ENCODE peak calls at places on chromosomes 6 and 20, in nine cellular contexts. W, B, L, X, A, S, H, N and F are unnamed samples.

GRCh38 chr6:158529629-158530028 is 30.3 kb upstream of the TMEM181 start:
- DNase-seq in X (no peak), H (no peak), W (no peak), S (no peak), A (no peak), L (no peak), B (no peak), N (no peak), F (no peak)

GRCh38 chr6:112235956-112236355 is 18.4 kb downstream of the LAMA4 start:
- DNase-seq in N (no peak), L (no peak), B (no peak), H (peak), W (peak), S (peak), X (no peak), A (no peak), F (no peak)

GRCh38 chr6:117329926-117330325 is 64.6 kb downstream of the VGLL2 start:
- DNase-seq in X (no peak), H (no peak), A (no peak), L (no peak), W (no peak), B (no peak), N (no peak), S (no peak), F (no peak)

GRCh38 chr6:39681566-39682250 is 43.5 kb downstream of the KIF6 start:
- DNase-seq in W (no peak), H (peak), A (no peak), X (no peak), L (no peak), B (no peak), N (no peak), S (peak), F (no peak)

GRCh38 chr6:34934516-34934915 is 45.5 kb downstream of the ANKS1A start:
- DNase-seq in B (no peak), H (no peak), N (no peak), X (no peak), S (peak), L (no peak), W (peak), A (no peak), F (no peak)

GRCh38 chr6:11143394-11144371 is 32.2 kb upstream of the ERVFRD-1 start:
- DNase-seq in X (peak), W (no peak), L (no peak), A (peak), B (peak), S (peak), N (no peak), H (peak), F (peak)

GRCh38 chr6:4506221-4506620 is 270.0 kb upstream of the CDYL start:
- DNase-seq in W (no peak), X (no peak), N (no peak), S (no peak), A (no peak), B (no peak), L (no peak), H (no peak), F (no peak)

GRCh38 chr20:37833172-37833915 is 69.6 kb upstream of the VSTM2L start:
- DNase-seq in W (no peak), N (no peak), H (no peak), B (no peak), X (no peak), S (no peak), A (no peak), L (no peak), F (no peak)

GRCh38 chr6:41073968-41074691 is 1.4 kb downstream of the NFYA start:
- DNase-seq in L (no peak), B (no peak), S (peak), N (no peak), H (peak), A (peak), W (peak), X (no peak), F (peak)

GRCh38 chr6:12354499-12354898 is 64.3 kb downstream of the EDN1 start:
- DNase-seq in X (no peak), W (peak), N (no peak), H (peak), B (no peak), L (peak), A (peak), S (peak), F (no peak)

GRCh38 chr6:158803733-158804143 is 15.4 kb downstream of the EZR start:
- DNase-seq in L (no peak), S (peak), W (peak), A (peak), N (no peak), X (no peak), H (peak), B (no peak), F (peak)

GRCh38 chr6:167583412-167583811 is 243.3 kb upstream of the AFDN start:
- DNase-seq in H (no peak), W (no peak), S (no peak), L (no peak), N (no peak), X (no peak), B (no peak), A (no peak), F (no peak)

GRCh38 chr6:64010010-64010409 is 374.4 kb downstream of the PHF3 start:
- DNase-seq in N (no peak), A (no peak), B (no peak), L (no peak), H (no peak), S (no peak), W (no peak), X (no peak), F (no peak)

GRCh38 chr6:141484726-141485125 is 648.0 kb upstream of the GJE1 start:
- DNase-seq in S (no peak), N (no peak), A (no peak), L (no peak), W (no peak), H (peak), X (no peak), B (no peak), F (peak)

GRCh38 chr6:156231353-156231752 is 545.8 kb upstream of the ARID1B start:
- DNase-seq in X (no peak), A (no peak), W (no peak), N (no peak), H (no peak), L (no peak), B (no peak), S (no peak), F (no peak)

GRCh38 chr20:63002511-63002910 is 4.3 kb downstream of the BHLHE23 start:
- DNase-seq in B (no peak), X (no peak), A (no peak), S (no peak), N (no peak), W (no peak), H (no peak), L (no peak), F (no peak)

GRCh38 chr6:31386099-31386498 is 17.3 kb upstream of the MICA start:
- DNase-seq in X (no peak), L (no peak), S (no peak), N (no peak), W (no peak), B (no peak), H (no peak), A (no peak), F (no peak)

GRCh38 chr6:17831135-17831534 is 124.4 kb upstream of the NUP153 start:
- DNase-seq in L (no peak), N (no peak), A (no peak), W (peak), X (no peak), H (peak), B (no peak), S (peak), F (peak)

GRCh38 chr20:45857836-45858250 is 429 bp downstream of the ZSWIM3 start:
- DNase-seq in H (no peak), S (no peak), A (peak), W (no peak), B (no peak), L (peak), N (no peak), X (no peak), F (no peak)

GRCh38 chr20:61125536-61126180 is 126.4 kb upstream of the CDH4 start:
- DNase-seq in H (no peak), A (no peak), N (no peak), S (no peak), W (no peak), B (no peak), X (no peak), L (no peak), F (no peak)

GRCh38 chr6:90121982-90122381 is 174.7 kb downstream of the BACH2 start:
- DNase-seq in N (no peak), B (no peak), W (no peak), H (peak), A (no peak), L (no peak), X (no peak), S (no peak), F (no peak)

GRCh38 chr20:44761423-44761822 is 15.8 kb downstream of the KCNK15 start:
- DNase-seq in N (no peak), B (no peak), H (no peak), W (no peak), X (no peak), A (no peak), L (no peak), S (no peak), F (no peak)

GRCh38 chr20:6071162-6071695 is 17.4 kb upstream of the LRRN4 start:
- DNase-seq in N (no peak), H (no peak), X (no peak), W (no peak), B (no peak), L (no peak), S (no peak), A (no peak), F (no peak)

GRCh38 chr20:63855363-63856110 is 5.8 kb upstream of the ABHD16B start:
- DNase-seq in H (no peak), L (peak), W (no peak), N (no peak), B (no peak), X (no peak), S (no peak), A (peak), F (no peak)

GRCh38 chr6:69780585-69781178 is 16.1 kb downstream of the LMBRD1 start:
- DNase-seq in W (no peak), S (no peak), X (no peak), H (peak), L (no peak), N (no peak), B (no peak), A (no peak), F (no peak)

GRCh38 chr6:33880746-33881145 is 76.9 kb upstream of the MLN start:
- DNase-seq in W (no peak), N (no peak), S (no peak), X (peak), A (no peak), B (no peak), L (no peak), H (no peak), F (no peak)

GRCh38 chr20:35947489-35947888 is 6.8 kb downstream of the SCAND1 start:
- DNase-seq in S (peak), H (peak), X (no peak), L (peak), N (no peak), W (peak), A (peak), B (peak), F (peak)